ENCODE peak calls at places on chromosomes 4 and X, in four cellular contexts. W is amygdala, U is breast epithelium, A is NCI-H1417. N is an unnamed sample.

GRCh38 chr4:10099521-10100325 is 16.9 kb downstream of the WDR1 start:
- DNase-seq in W (peak; percentile 39), U (no peak), A (no peak), N (no peak)

GRCh38 chr4:97123573-97123972 is 1019.7 kb downstream of the STPG2 start:
- DNase-seq in W (no peak), U (no peak), A (peak; percentile 8), N (no peak)

GRCh38 chrX:30876367-30876766 is 12.7 kb downstream of the TAB3 start:
- DNase-seq in W (no peak), U (no peak), A (no peak), N (no peak)

GRCh38 chr4:1604181-1604705 is 79.9 kb downstream of the FAM53A start:
- DNase-seq in W (no peak), U (no peak), A (no peak), N (peak; percentile 54)

GRCh38 chr4:38902695-38903094 is 35.1 kb downstream of the FAM114A1 start:
- DNase-seq in W (no peak), U (no peak), A (no peak), N (peak; percentile 18)

GRCh38 chrX:9958183-9958582 is 9.0 kb upstream of the CLDN34 start:
- DNase-seq in W (no peak), U (no peak), A (no peak), N (no peak)

GRCh38 chr4:53786632-53787031 is 195.3 kb upstream of the LNX1 start:
- DNase-seq in W (no peak), U (no peak), A (no peak), N (peak; percentile 37)

GRCh38 chr4:175998782-175999181 is 66.9 kb upstream of the WDR17 start:
- DNase-seq in W (no peak), U (no peak), A (no peak), N (no peak)

GRCh38 chrX:140057001-140057411 is 91.7 kb upstream of the CXorf66 start:
- DNase-seq in W (peak; percentile 29), U (peak; percentile 53), A (peak; percentile 59), N (peak; percentile 66)

GRCh38 chr4:125191252-125191651 is 123.5 kb upstream of the FAT4 start:
- DNase-seq in W (no peak), U (no peak), A (no peak), N (peak; percentile 58)

GRCh38 chr4:25870081-25870480 is 7.3 kb upstream of the SEL1L3 start:
- DNase-seq in W (no peak), U (no peak), A (no peak), N (no peak)

GRCh38 chr4:126916626-126917140 is 716.1 kb upstream of the INTU start:
- DNase-seq in W (no peak), U (no peak), A (no peak), N (peak; percentile 47)

GRCh38 chrX:72029473-72030411 is 102.0 kb downstream of the RTL5 start:
- DNase-seq in W (no peak), U (no peak), A (no peak), N (peak; percentile 69)

GRCh38 chr4:158688813-158689212 is 16.7 kb downstream of the ETFDH start:
- DNase-seq in W (no peak), U (no peak), A (no peak), N (no peak)

GRCh38 chr4:119652978-119653377 is 24.4 kb upstream of the PDE5A start:
- DNase-seq in W (no peak), U (no peak), A (no peak), N (peak; percentile 20)

GRCh38 chrX:19655032-19655431 is 139.7 kb upstream of the MAP3K15 start:
- DNase-seq in W (no peak), U (no peak), A (no peak), N (no peak)

GRCh38 chr4:54082168-54082567 is 17.8 kb upstream of the CHIC2 start:
- DNase-seq in W (no peak), U (no peak), A (no peak), N (peak; percentile 84)

GRCh38 chr4:188023682-188024081 is 28.1 kb downstream of the ZFP42 start:
- DNase-seq in W (no peak), U (no peak), A (no peak), N (no peak)

GRCh38 chrX:71250856-71251255 is 3.1 kb downstream of the ZMYM3 start:
- DNase-seq in W (no peak), U (no peak), A (no peak), N (no peak)

GRCh38 chrX:9530848-9531274 is 66.0 kb downstream of the TBL1X start:
- DNase-seq in W (peak; percentile 14), U (no peak), A (peak; percentile 74), N (peak; percentile 81)

GRCh38 chrX:134377537-134377936 is 82.4 kb upstream of the HPRT1 start:
- DNase-seq in W (no peak), U (no peak), A (no peak), N (peak; percentile 14)

GRCh38 chr4:118410143-118410542 is 57.3 kb upstream of the PRSS12 start:
- DNase-seq in W (no peak), U (no peak), A (no peak), N (peak; percentile 26)

GRCh38 chr4:33054161-33054560 is 2334.0 kb downstream of the PCDH7 start:
- DNase-seq in W (no peak), U (no peak), A (no peak), N (no peak)

GRCh38 chrX:19747672-19748610 is 139.5 kb downstream of the SH3KBP1 start:
- DNase-seq in W (no peak), U (no peak), A (no peak), N (no peak)

GRCh38 chr4:118736867-118737266 is 51.7 kb downstream of the METTL14 start:
- DNase-seq in W (no peak), U (no peak), A (no peak), N (no peak)

GRCh38 chr4:40423735-40424134 is 88.6 kb downstream of the CHRNA9 start:
- DNase-seq in W (no peak), U (no peak), A (no peak), N (peak; percentile 48)

GRCh38 chr4:1099684-1100335 is 13.6 kb downstream of the RNF212 start:
- DNase-seq in W (no peak), U (no peak), A (no peak), N (no peak)

GRCh38 chr4:88211473-88212252 is 53.2 kb upstream of the ABCG2 start:
- DNase-seq in W (no peak), U (no peak), A (peak; percentile 44), N (peak; percentile 70)

GRCh38 chrX:40261955-40262596 is 164.3 kb upstream of the BCOR start:
- DNase-seq in W (no peak), U (no peak), A (no peak), N (no peak)

GRCh38 chr4:94595880-94596483 is 144.2 kb downstream of the PDLIM5 start:
- DNase-seq in W (no peak), U (no peak), A (peak; percentile 10), N (peak; percentile 47)

GRCh38 chrX:2311483-2311882 is 189.3 kb downstream of the DHRSX start:
- DNase-seq in W (no peak), U (no peak), A (no peak), N (no peak)

GRCh38 chr4:77776182-77777134 is 42.7 kb downstream of the CNOT6L start:
- DNase-seq in W (no peak), U (no peak), A (peak; percentile 0), N (no peak)

GRCh38 chr4:17186916-17187315 is 288.5 kb upstream of the LDB2 start:
- DNase-seq in W (no peak), U (no peak), A (no peak), N (no peak)

GRCh38 chr4:105277702-105278101 is 131.0 kb downstream of the TET2 start:
- DNase-seq in W (no peak), U (no peak), A (peak; percentile 58), N (no peak)

GRCh38 chr4:139639654-139640053 is 26.0 kb upstream of the MGST2 start:
- DNase-seq in W (no peak), U (no peak), A (no peak), N (no peak)

GRCh38 chrX:129925305-129926092 is 19.5 kb downstream of the UTP14A start:
- DNase-seq in W (peak; percentile 17), U (peak; percentile 55), A (peak; percentile 44), N (peak; percentile 59)

GRCh38 chr4:88378691-88379559 is at the start of gene HERC6:
- DNase-seq in W (peak; percentile 72), U (peak; percentile 63), A (peak; percentile 79), N (peak; percentile 84)